ENCODE peak calls at places on chromosomes 7 and 10, in seven cellular contexts. C is spleen, Y is amniotic stem cell, I is epithelial cell of esophagus, J is 8988T, K is COR-L47, M is AG04450. S is an unnamed sample.

GRCh38 chr7:65325793-65326432 is 47.7 kb upstream of the ZNF92 start:
- DNase-seq in C (no peak), Y (no peak), I (no peak), J (no peak), K (no peak), M (no peak), S (no peak)

GRCh38 chr10:110446954-110447608 is 50.6 kb upstream of the DUSP5 start:
- DNase-seq in C (peak), Y (no peak), I (peak), J (peak), K (no peak), M (peak), S (peak)

GRCh38 chr7:90119178-90119971 is 34.9 kb upstream of the STEAP1 start:
- DNase-seq in C (peak), Y (no peak), I (no peak), J (no peak), K (no peak), M (no peak), S (no peak)

GRCh38 chr10:44828515-44829142 is 82.5 kb upstream of the TMEM72 start:
- DNase-seq in C (no peak), Y (no peak), I (no peak), J (no peak), K (no peak), M (no peak), S (no peak)

GRCh38 chr10:133139561-133140065 is 20.4 kb upstream of the KNDC1 start:
- DNase-seq in C (peak), Y (no peak), I (no peak), J (peak), K (no peak), M (no peak), S (no peak)

GRCh38 chr7:84088669-84089278 is 105.8 kb downstream of the SEMA3A start:
- DNase-seq in C (no peak), Y (no peak), I (peak), J (no peak), K (no peak), M (no peak), S (no peak)

GRCh38 chr10:79387466-79387973 is 40.3 kb downstream of the PPIF start:
- DNase-seq in C (peak), Y (no peak), I (no peak), J (no peak), K (no peak), M (no peak), S (no peak)

GRCh38 chr7:148356303-148356702 is 234.3 kb upstream of the C7orf33 start:
- DNase-seq in C (no peak), Y (no peak), I (no peak), J (no peak), K (no peak), M (no peak), S (no peak)

GRCh38 chr7:22610871-22611757 is 111.1 kb upstream of the STEAP1B start:
- DNase-seq in C (no peak), Y (no peak), I (no peak), J (no peak), K (no peak), M (no peak), S (no peak)

GRCh38 chr7:97499204-97499603 is 232.7 kb upstream of the TAC1 start:
- DNase-seq in C (no peak), Y (no peak), I (peak), J (peak), K (peak), M (no peak), S (peak)

GRCh38 chr10:35661236-35661635 is 19.1 kb upstream of the FZD8 start:
- DNase-seq in C (no peak), Y (no peak), I (no peak), J (no peak), K (no peak), M (no peak), S (no peak)

GRCh38 chr10:54815583-54815982 is 14.6 kb upstream of the PCDH15 start:
- DNase-seq in C (no peak), Y (no peak), I (peak), J (no peak), K (no peak), M (no peak), S (no peak)

GRCh38 chr7:112162161-112163020 is 43.8 kb downstream of the DOCK4 start:
- DNase-seq in C (no peak), Y (no peak), I (peak), J (no peak), K (peak), M (no peak), S (peak)

GRCh38 chr7:150649084-150649385 is 16.9 kb upstream of the GIMAP6 start:
- DNase-seq in C (no peak), Y (no peak), I (no peak), J (no peak), K (no peak), M (no peak), S (no peak)

GRCh38 chr10:91307489-91307888 is 87.0 kb downstream of the PCGF5 start:
- DNase-seq in C (no peak), Y (no peak), I (no peak), J (no peak), K (no peak), M (no peak), S (no peak)

GRCh38 chr10:16545126-16545736 is 23.6 kb upstream of the C1QL3 start:
- DNase-seq in C (no peak), Y (no peak), I (peak), J (peak), K (no peak), M (no peak), S (peak)

GRCh38 chr7:105346593-105347322 is 42.0 kb downstream of the SRPK2 start:
- DNase-seq in C (no peak), Y (no peak), I (no peak), J (no peak), K (no peak), M (no peak), S (no peak)